ENCODE peak calls at places on chromosomes 11 and 22, in eight cellular contexts. R, L, U, D, N, Y, Z and S are unnamed samples.

GRCh38 chr11:8268530-8269461 is 5.1 kb upstream of the LMO1 start:
- DNase-seq in R (no peak), D (peak; percentile 47), L (no peak), Z (peak; percentile 83), U (peak; percentile 30), N (no peak), Y (no peak), S (no peak)

GRCh38 chr11:79182794-79183193 is 258.0 kb downstream of the TENM4 start:
- DNase-seq in D (no peak), Z (no peak), L (no peak), N (no peak), Y (no peak), U (no peak), R (no peak), S (no peak)

GRCh38 chr11:782264-783174 is 5.2 kb upstream of the GATD1 start:
- DNase-seq in N (no peak), Z (no peak), U (peak; percentile 21), L (no peak), Y (no peak), R (no peak), D (no peak), S (no peak)

GRCh38 chr11:107747622-107748021 is 35.8 kb upstream of the SLN start:
- DNase-seq in D (no peak), Y (no peak), N (no peak), U (no peak), Z (no peak), R (no peak), L (no peak), S (no peak)

GRCh38 chr22:26983311-26983710 is 325.9 kb downstream of the MIAT start:
- DNase-seq in L (no peak), R (no peak), Y (no peak), D (no peak), Z (no peak), U (no peak), N (no peak), S (no peak)

GRCh38 chr11:78397398-78397797 is 20.2 kb downstream of the GAB2 start:
- DNase-seq in U (no peak), N (no peak), Z (no peak), L (no peak), Y (no peak), D (no peak), R (no peak), S (no peak)

GRCh38 chr11:110507328-110507727 is 77.6 kb downstream of the FDX1 start:
- DNase-seq in D (no peak), Y (no peak), L (no peak), N (peak; percentile 75), Z (no peak), U (no peak), R (no peak), S (no peak)

GRCh38 chr22:33873666-33874065 is 46.6 kb downstream of the LARGE1 start:
- DNase-seq in Z (no peak), R (no peak), U (no peak), L (no peak), D (no peak), Y (no peak), N (no peak), S (no peak)

GRCh38 chr11:33013706-33014105 is 2.0 kb upstream of the DEPDC7 start:
- DNase-seq in N (no peak), R (no peak), U (no peak), D (no peak), Y (no peak), Z (no peak), L (no peak), S (no peak)

GRCh38 chr11:24819863-24820434 is 323.1 kb downstream of the LUZP2 start:
- DNase-seq in Z (no peak), D (no peak), R (no peak), N (no peak), L (no peak), Y (no peak), U (no peak), S (no peak)

GRCh38 chr22:26949193-26949592 is 291.8 kb downstream of the MIAT start:
- DNase-seq in N (no peak), D (no peak), Z (no peak), Y (no peak), U (no peak), L (no peak), R (no peak), S (no peak)

DNA sequence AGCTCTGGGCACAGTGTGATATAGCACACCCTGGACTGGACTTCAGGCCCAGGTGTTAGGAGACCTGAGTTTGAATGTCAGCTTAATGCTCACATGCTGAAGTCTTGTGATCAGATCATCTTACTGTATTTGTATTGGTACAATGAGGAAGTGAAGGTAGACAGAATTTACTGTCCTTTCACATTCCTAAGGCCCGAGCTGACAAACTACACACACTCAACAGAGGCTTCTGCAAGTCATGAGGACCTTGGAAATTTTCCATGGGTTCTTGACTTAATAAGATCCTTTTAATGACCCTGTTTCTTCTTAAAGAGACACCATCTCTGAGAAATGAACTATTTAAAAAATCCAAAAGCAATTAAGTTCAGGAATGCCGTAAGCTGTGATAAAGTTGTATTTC is 802.0 kb downstream of the DLG2 start:
- DNase-seq in N (no peak), L (no peak), U (no peak), R (no peak), Z (no peak), D (no peak), Y (no peak), S (no peak)
- TF ChIP-seq EP300 in N (no peak), L (no peak), U (no peak), R (no peak), Z (no peak), D (no peak), Y (no peak), S (no peak)

GRCh38 chr11:126113515-126113957 is 50.9 kb upstream of the CDON start:
- DNase-seq in Z (peak; percentile 61), Y (peak; percentile 93), U (peak; percentile 81), L (peak; percentile 66), N (no peak), D (peak; percentile 97), R (no peak), S (peak; percentile 68)

GRCh38 chr11:126111458-126112116 is 48.9 kb upstream of the CDON start:
- DNase-seq in N (no peak), L (no peak), D (peak; percentile 87), R (no peak), Y (peak; percentile 89), U (no peak), Z (peak; percentile 84), S (no peak)

GRCh38 chr11:126113963-126114362 is 51.3 kb upstream of the CDON start:
- DNase-seq in Z (no peak), Y (no peak), N (no peak), D (peak; percentile 70), U (no peak), R (no peak), L (no peak), S (no peak)

GRCh38 chr11:126112547-126112946 is 49.9 kb upstream of the CDON start:
- DNase-seq in L (no peak), Z (peak; percentile 73), N (no peak), Y (no peak), D (peak; percentile 73), U (no peak), R (no peak), S (peak; percentile 47)

GRCh38 chr11:126113012-126113411 is 50.3 kb upstream of the CDON start:
- DNase-seq in L (no peak), R (no peak), U (no peak), Y (no peak), N (no peak), Z (no peak), D (peak; percentile 65), S (no peak)
- H3K4me3 ChIP-seq in L (no peak overlapping the region), R (no peak overlapping the region), U (no peak overlapping the region), Y (no peak overlapping the region), N (no peak overlapping the region), Z (no peak overlapping the region), D (no peak overlapping the region), S (no peak overlapping the region)

DNA sequence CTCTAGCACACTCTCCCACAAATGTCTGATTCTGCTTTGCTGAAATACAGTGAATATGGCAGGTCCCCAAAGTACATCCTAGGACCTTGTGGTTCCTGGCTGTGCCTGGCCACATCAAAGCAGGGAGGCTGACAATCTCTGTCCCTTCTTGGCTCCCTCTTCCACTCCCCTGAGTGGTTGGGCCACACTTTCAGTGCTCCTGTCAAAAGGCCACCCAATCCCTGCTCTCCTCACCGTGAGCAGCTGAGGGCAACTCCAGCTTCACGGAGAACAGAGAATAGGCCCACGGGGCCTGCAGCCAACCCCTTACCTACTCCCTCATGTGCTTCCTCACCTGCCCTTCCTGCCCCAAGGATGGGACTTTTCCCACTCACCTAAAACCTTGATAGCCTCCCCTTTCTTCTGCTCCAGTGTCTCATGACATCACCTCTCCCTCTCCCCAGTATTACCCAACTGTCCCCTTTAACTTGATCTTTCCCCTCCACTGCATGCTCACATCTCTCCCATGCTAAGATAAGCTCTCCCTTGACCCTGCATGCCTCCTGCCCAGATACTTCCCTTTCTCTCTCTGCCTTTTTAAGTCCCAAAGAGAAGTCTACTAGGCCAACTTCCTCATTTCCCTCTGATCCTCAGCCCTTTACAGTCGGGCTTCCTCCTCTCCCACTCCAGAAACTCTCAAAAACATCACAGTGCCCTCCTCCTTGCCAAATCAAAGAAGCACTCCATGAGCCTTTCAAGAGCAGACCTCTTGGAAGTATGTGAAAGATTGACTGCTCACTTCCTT is 14.7 kb downstream of the CD3E start:
- DNase-seq in N (no peak), R (no peak), D (no peak), U (no peak), L (no peak), Z (no peak), Y (no peak), S (no peak)
- H3K4me1 ChIP-seq in N (peaks cover 22% of the 10 kb centered on the region), R (peaks cover 42% of the 10 kb centered on the region), D (no peaks in the 10 kb centered on the region), U (no peaks in the 10 kb centered on the region), L (peaks cover 6% of the 10 kb centered on the region), Z (no peaks in the 10 kb centered on the region), Y (peaks cover 35% of the 10 kb centered on the region), S (peaks cover 32% of the 10 kb centered on the region)

GRCh38 chr22:41563051-41563711 is 2.4 kb downstream of the CSDC2 start:
- DNase-seq in Y (no peak), U (peak; percentile 80), Z (no peak), N (no peak), L (peak; percentile 44), D (no peak), R (peak; percentile 57), S (no peak)
- TF ChIP-seq EP300 in Y (no peak), U (peak; percentile 33), Z (no peak), N (no peak), L (no peak), D (peak; percentile 41), R (no peak), S (no peak)

DNA sequence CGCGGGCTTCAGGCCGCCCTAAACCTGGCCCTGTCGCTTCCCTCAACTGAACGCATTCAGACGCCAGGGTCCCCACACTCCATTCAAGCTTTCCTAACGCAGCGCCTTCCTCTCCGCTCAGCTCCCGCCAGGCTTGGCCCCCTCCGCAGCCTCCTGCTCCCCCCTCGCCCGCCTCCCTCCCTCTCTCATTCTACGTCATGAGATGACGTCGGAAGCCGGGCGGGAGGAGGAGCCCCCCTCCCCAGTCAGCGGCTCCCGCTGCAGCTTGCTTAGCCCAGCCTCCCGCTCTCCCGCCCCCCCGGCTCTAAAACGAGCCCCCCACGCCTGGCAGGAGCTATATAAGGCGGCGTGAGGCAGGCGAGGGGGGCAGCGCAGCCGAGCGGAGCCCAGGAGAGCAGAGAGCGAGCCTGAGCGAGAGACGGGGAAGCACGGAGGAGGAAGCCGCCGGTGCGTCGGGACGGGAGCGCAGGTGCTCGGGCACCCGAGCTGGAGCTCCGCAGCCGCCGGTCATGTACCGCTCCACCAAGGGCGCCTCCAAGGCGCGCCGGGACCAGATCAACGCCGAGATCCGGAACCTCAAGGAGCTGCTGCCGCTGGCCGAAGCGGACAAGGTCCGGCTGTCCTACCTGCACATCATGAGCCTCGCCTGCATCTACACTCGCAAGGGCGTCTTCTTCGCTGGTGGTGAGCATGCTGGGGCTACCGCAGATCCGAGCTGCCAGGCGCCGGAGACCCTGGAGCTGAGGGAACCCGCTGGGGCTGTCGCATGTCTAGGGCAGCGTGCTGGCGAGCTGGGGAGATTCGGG is at the start of gene NPAS4:
- DNase-seq in R (no peak), L (no peak), Y (no peak), D (no peak), N (no peak), Z (peak; percentile 89), U (no peak), S (no peak)
- H3K4me3 ChIP-seq in R (no peak within 1 kb of the TSS), L (no peak within 1 kb of the TSS), Y (peak within 1 kb of the TSS; percentile 6), D (no peak within 1 kb of the TSS), N (no peak within 1 kb of the TSS), Z (no peak within 1 kb of the TSS), U (no peak within 1 kb of the TSS), S (no peak within 1 kb of the TSS)